ENCODE peak calls at places on chromosome 13, in six cellular contexts. One of them, this sample, is unnamed.

GRCh38 chr13:73672492-73672891 is 461.7 kb downstream of the KLF12 start:
- DNase-seq in IMR-90: no peak
- DNase-seq in mesenchymal stem cell: no peak
- DNase-seq in H1: no peak
- DNase-seq in trophoblast cell: no peak
- DNase-seq in H9: no peak
- DNase-seq in this sample: no peak

GRCh38 chr13:66114127-66114526 is 1116.0 kb downstream of the PCDH9 start:
- DNase-seq in IMR-90: peak; percentile 0
- DNase-seq in mesenchymal stem cell: no peak
- DNase-seq in H1: no peak
- DNase-seq in trophoblast cell: no peak
- DNase-seq in H9: no peak
- DNase-seq in this sample: no peak

GRCh38 chr13:78323848-78324247 is 279.5 kb downstream of the POU4F1 start:
- DNase-seq in IMR-90: no peak
- DNase-seq in mesenchymal stem cell: no peak
- DNase-seq in H1: no peak
- DNase-seq in trophoblast cell: no peak
- DNase-seq in H9: no peak
- DNase-seq in this sample: no peak

GRCh38 chr13:45055198-45055901 is 65.0 kb upstream of the GTF2F2 start:
- DNase-seq in IMR-90: peak; percentile 93
- DNase-seq in mesenchymal stem cell: peak; percentile 77
- DNase-seq in H1: no peak
- DNase-seq in trophoblast cell: peak; percentile 25
- DNase-seq in H9: no peak
- DNase-seq in this sample: no peak

GRCh38 chr13:79659161-79659560 is 178.2 kb downstream of the NDFIP2 start:
- DNase-seq in IMR-90: no peak
- DNase-seq in mesenchymal stem cell: peak; percentile 75
- DNase-seq in H1: no peak
- DNase-seq in trophoblast cell: no peak
- DNase-seq in H9: no peak
- DNase-seq in this sample: peak; percentile 24

GRCh38 chr13:31998131-31998530 is 33.4 kb upstream of the FRY start:
- DNase-seq in IMR-90: no peak
- DNase-seq in mesenchymal stem cell: no peak
- DNase-seq in H1: no peak
- DNase-seq in trophoblast cell: peak; percentile 86
- DNase-seq in H9: no peak
- DNase-seq in this sample: no peak

GRCh38 chr13:49021953-49022352 is 46.2 kb downstream of the FNDC3A start:
- DNase-seq in IMR-90: no peak
- DNase-seq in mesenchymal stem cell: no peak
- DNase-seq in H1: no peak
- DNase-seq in trophoblast cell: no peak
- DNase-seq in H9: no peak
- DNase-seq in this sample: no peak

GRCh38 chr13:97108535-97108910 is 113.6 kb upstream of the MBNL2 start:
- DNase-seq in IMR-90: peak; percentile 49
- DNase-seq in mesenchymal stem cell: no peak
- DNase-seq in H1: no peak
- DNase-seq in trophoblast cell: no peak
- DNase-seq in H9: no peak
- DNase-seq in this sample: no peak

GRCh38 chr13:105177265-105177900 is 1358.1 kb downstream of the EFNB2 start:
- DNase-seq in IMR-90: no peak
- DNase-seq in mesenchymal stem cell: peak; percentile 13
- DNase-seq in H1: no peak
- DNase-seq in trophoblast cell: peak; percentile 97
- DNase-seq in H9: no peak
- DNase-seq in this sample: no peak

GRCh38 chr13:44103721-44104490 is 224.2 kb downstream of the LACC1 start:
- DNase-seq in IMR-90: no peak
- DNase-seq in mesenchymal stem cell: no peak
- DNase-seq in H1: no peak
- DNase-seq in trophoblast cell: no peak
- DNase-seq in H9: no peak
- DNase-seq in this sample: no peak

GRCh38 chr13:25982908-25983307 is 68.9 kb downstream of the SHISA2 start:
- DNase-seq in IMR-90: no peak
- DNase-seq in mesenchymal stem cell: no peak
- DNase-seq in H1: no peak
- DNase-seq in trophoblast cell: no peak
- DNase-seq in H9: no peak
- DNase-seq in this sample: no peak

GRCh38 chr13:105638446-105638845 is 897.0 kb downstream of the EFNB2 start:
- DNase-seq in IMR-90: peak; percentile 8
- DNase-seq in mesenchymal stem cell: peak; percentile 6
- DNase-seq in H1: no peak
- DNase-seq in trophoblast cell: no peak
- DNase-seq in H9: no peak
- DNase-seq in this sample: no peak

GRCh38 chr13:79108914-79109643 is 297.0 kb downstream of the RBM26 start:
- DNase-seq in IMR-90: no peak
- DNase-seq in mesenchymal stem cell: no peak
- DNase-seq in H1: no peak
- DNase-seq in trophoblast cell: peak; percentile 19
- DNase-seq in H9: no peak
- DNase-seq in this sample: no peak

GRCh38 chr13:97107815-97108534 is 113.7 kb upstream of the OXGR1 start:
- DNase-seq in IMR-90: peak; percentile 10
- DNase-seq in mesenchymal stem cell: no peak
- DNase-seq in H1: no peak
- DNase-seq in trophoblast cell: no peak
- DNase-seq in H9: no peak
- DNase-seq in this sample: no peak

GRCh38 chr13:44302233-44302632 is 71.4 kb upstream of the SERP2 start:
- DNase-seq in IMR-90: no peak
- DNase-seq in mesenchymal stem cell: no peak
- DNase-seq in H1: no peak
- DNase-seq in trophoblast cell: no peak
- DNase-seq in H9: no peak
- DNase-seq in this sample: no peak

GRCh38 chr13:36829753-36830152 is 10.7 kb downstream of the RFXAP start:
- DNase-seq in IMR-90: no peak
- DNase-seq in mesenchymal stem cell: no peak
- DNase-seq in H1: no peak
- DNase-seq in trophoblast cell: no peak
- DNase-seq in H9: no peak
- DNase-seq in this sample: no peak

GRCh38 chr13:73000027-73000674 is 58.7 kb upstream of the KLF5 start:
- DNase-seq in IMR-90: peak; percentile 19
- DNase-seq in mesenchymal stem cell: peak; percentile 16
- DNase-seq in H1: no peak
- DNase-seq in trophoblast cell: no peak
- DNase-seq in H9: no peak
- DNase-seq in this sample: no peak

GRCh38 chr13:70014337-70014736 is 93.3 kb upstream of the ATXN8OS start:
- DNase-seq in IMR-90: no peak
- DNase-seq in mesenchymal stem cell: no peak
- DNase-seq in H1: no peak
- DNase-seq in trophoblast cell: no peak
- DNase-seq in H9: no peak
- DNase-seq in this sample: no peak

GRCh38 chr13:59963827-59964226 is 199.9 kb downstream of the DIAPH3 start:
- DNase-seq in IMR-90: no peak
- DNase-seq in mesenchymal stem cell: no peak
- DNase-seq in H1: no peak
- DNase-seq in trophoblast cell: no peak
- DNase-seq in H9: no peak
- DNase-seq in this sample: no peak

GRCh38 chr13:28161370-28161769 is 23.0 kb downstream of the PAN3 start:
- DNase-seq in IMR-90: peak; percentile 36
- DNase-seq in mesenchymal stem cell: peak; percentile 62
- DNase-seq in H1: no peak
- DNase-seq in trophoblast cell: no peak
- DNase-seq in H9: peak; percentile 38
- DNase-seq in this sample: no peak

GRCh38 chr13:52405767-52406494 is at the start of gene THSD1:
- DNase-seq in IMR-90: peak; percentile 41
- DNase-seq in mesenchymal stem cell: no peak
- DNase-seq in H1: peak; percentile 65
- DNase-seq in trophoblast cell: peak; percentile 20
- DNase-seq in H9: peak; percentile 55
- DNase-seq in this sample: peak; percentile 17

GRCh38 chr13:47499358-47500150 is 501.5 kb downstream of the SUCLA2 start:
- DNase-seq in IMR-90: peak; percentile 95
- DNase-seq in mesenchymal stem cell: peak; percentile 88
- DNase-seq in H1: no peak
- DNase-seq in trophoblast cell: peak; percentile 52
- DNase-seq in H9: no peak
- DNase-seq in this sample: no peak

GRCh38 chr13:65990684-65991083 is 1239.5 kb downstream of the PCDH9 start:
- DNase-seq in IMR-90: no peak
- DNase-seq in mesenchymal stem cell: no peak
- DNase-seq in H1: no peak
- DNase-seq in trophoblast cell: no peak
- DNase-seq in H9: no peak
- DNase-seq in this sample: no peak

GRCh38 chr13:46866150-46866549 is 30.7 kb downstream of the HTR2A start:
- DNase-seq in IMR-90: peak; percentile 63
- DNase-seq in mesenchymal stem cell: peak; percentile 96
- DNase-seq in H1: no peak
- DNase-seq in trophoblast cell: peak; percentile 97
- DNase-seq in H9: peak; percentile 58
- DNase-seq in this sample: no peak

GRCh38 chr13:111912453-111912866 is 154.5 kb upstream of the SOX1 start:
- DNase-seq in IMR-90: no peak
- DNase-seq in mesenchymal stem cell: no peak
- DNase-seq in H1: peak; percentile 16
- DNase-seq in trophoblast cell: no peak
- DNase-seq in H9: peak; percentile 13
- DNase-seq in this sample: no peak

GRCh38 chr13:91097269-91097668 is 250.2 kb upstream of the MIR17HG start:
- DNase-seq in IMR-90: no peak
- DNase-seq in mesenchymal stem cell: no peak
- DNase-seq in H1: no peak
- DNase-seq in trophoblast cell: no peak
- DNase-seq in H9: no peak
- DNase-seq in this sample: no peak

GRCh38 chr13:109840201-109840892 is 54.0 kb upstream of the IRS2 start:
- DNase-seq in IMR-90: peak; percentile 56
- DNase-seq in mesenchymal stem cell: peak; percentile 52
- DNase-seq in H1: no peak
- DNase-seq in trophoblast cell: peak; percentile 57
- DNase-seq in H9: no peak
- DNase-seq in this sample: peak; percentile 32

DNA sequence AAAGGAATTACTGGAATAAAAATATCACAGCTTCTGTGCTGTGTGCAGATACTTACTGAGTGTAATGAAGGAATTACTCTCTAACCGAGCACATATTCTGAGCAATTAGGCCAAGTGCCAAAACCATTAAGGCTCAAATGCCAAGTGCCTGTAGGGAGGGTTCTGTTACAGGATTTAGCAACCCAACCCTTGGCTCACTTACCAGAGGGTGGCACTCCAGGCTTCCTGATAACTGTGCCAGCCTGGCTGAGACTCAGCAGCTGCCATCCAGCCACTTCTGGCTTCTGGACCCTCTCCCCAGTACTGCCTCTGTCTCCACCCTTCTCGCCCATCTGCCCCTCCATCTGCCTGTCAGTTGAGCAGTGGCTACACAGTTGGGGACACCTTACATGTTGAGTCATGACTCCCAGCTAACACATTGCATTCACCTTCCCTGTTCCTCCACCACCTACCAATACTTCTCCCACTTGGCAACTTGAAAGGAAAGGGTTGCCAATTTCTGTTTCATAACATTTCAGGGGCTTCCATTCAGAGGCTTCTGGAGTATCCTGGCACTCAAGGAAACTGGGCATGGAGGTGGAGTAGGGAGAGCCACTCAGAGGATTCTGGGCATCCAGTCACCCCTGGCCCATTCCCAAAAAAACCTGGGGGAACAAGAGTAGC is 110.5 kb downstream of the COG6 start:
- DNase-seq in IMR-90: no peak
- DNase-seq in mesenchymal stem cell: peak; percentile 14
- DNase-seq in H1: no peak
- DNase-seq in trophoblast cell: no peak
- DNase-seq in H9: peak; percentile 53
- DNase-seq in this sample: no peak
- H2AK5ac ChIP-seq in IMR-90: no peak overlapping the region
- H2AK5ac ChIP-seq in mesenchymal stem cell: no peak overlapping the region
- H2AK5ac ChIP-seq in H1: no peak overlapping the region
- H2AK5ac ChIP-seq in trophoblast cell: no peak overlapping the region
- H2AK5ac ChIP-seq in H9: no peak overlapping the region
- H2AK5ac ChIP-seq in this sample: no peak overlapping the region

GRCh38 chr13:20566424-20566916 is 487 bp upstream of the IFT88 start:
- DNase-seq in IMR-90: peak; percentile 85
- DNase-seq in mesenchymal stem cell: peak; percentile 84
- DNase-seq in H1: no peak
- DNase-seq in trophoblast cell: peak; percentile 83
- DNase-seq in H9: no peak
- DNase-seq in this sample: no peak
- H2BK5ac ChIP-seq in IMR-90: peak overlapping the region; percentile 97
- H2BK5ac ChIP-seq in mesenchymal stem cell: no peak overlapping the region
- H2BK5ac ChIP-seq in H1: peak overlapping the region; percentile 78
- H2BK5ac ChIP-seq in trophoblast cell: peak overlapping the region; percentile 95
- H2BK5ac ChIP-seq in H9: no peak overlapping the region
- H2BK5ac ChIP-seq in this sample: peak overlapping the region; percentile 93

GRCh38 chr13:98798849-98799645 is 46.6 kb upstream of the SLC15A1 start:
- DNase-seq in IMR-90: peak; percentile 61
- DNase-seq in mesenchymal stem cell: no peak
- DNase-seq in H1: no peak
- DNase-seq in trophoblast cell: peak; percentile 54
- DNase-seq in H9: no peak
- DNase-seq in this sample: no peak
- H4K91ac ChIP-seq in IMR-90: no peak overlapping the region
- H4K91ac ChIP-seq in mesenchymal stem cell: no peak overlapping the region
- H4K91ac ChIP-seq in H1: no peak overlapping the region
- H4K91ac ChIP-seq in trophoblast cell: no peak overlapping the region
- H4K91ac ChIP-seq in H9: no peak overlapping the region
- H4K91ac ChIP-seq in this sample: no peak overlapping the region

DNA sequence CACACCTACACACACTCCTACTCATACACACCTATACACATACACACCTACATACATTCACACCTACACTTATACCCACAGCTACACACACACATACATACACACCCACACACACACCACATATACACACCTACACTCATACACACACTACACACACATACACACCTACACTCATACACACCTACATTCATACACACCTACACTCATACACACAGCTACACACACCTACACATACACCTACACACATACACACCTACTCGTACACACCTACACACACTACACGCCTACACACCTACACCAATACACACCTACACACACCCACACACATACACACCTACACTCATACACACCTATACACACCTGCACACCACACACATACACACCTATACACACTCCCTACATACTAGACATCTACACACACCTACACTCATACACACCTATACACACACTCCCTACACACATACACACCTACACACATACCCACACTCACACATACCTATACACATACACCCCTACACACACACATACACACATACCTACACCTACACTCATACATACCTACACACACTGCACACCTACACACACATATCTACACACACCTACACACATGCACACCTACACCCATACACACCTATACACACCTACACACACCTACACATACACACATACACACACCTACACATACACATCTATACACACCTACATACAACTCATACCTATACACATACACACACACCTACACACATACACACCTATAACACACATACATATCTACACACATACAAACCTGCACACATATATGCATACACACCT is 285.2 kb upstream of the MAB21L1 start:
- DNase-seq in IMR-90: no peak
- DNase-seq in mesenchymal stem cell: no peak
- DNase-seq in H1: no peak
- DNase-seq in trophoblast cell: no peak
- DNase-seq in H9: no peak
- DNase-seq in this sample: no peak
- H2AK5ac ChIP-seq in IMR-90: no peak overlapping the region
- H2AK5ac ChIP-seq in mesenchymal stem cell: no peak overlapping the region
- H2AK5ac ChIP-seq in H1: peak overlapping the region; percentile 98
- H2AK5ac ChIP-seq in trophoblast cell: no peak overlapping the region
- H2AK5ac ChIP-seq in H9: no peak overlapping the region
- H2AK5ac ChIP-seq in this sample: no peak overlapping the region

This sample was measured in neuronal stem cell.